ENCODE peak calls at places on chromosomes 7 and 10, in six cellular contexts. R is NB4, B is Peyer's patch, U is stomach, Y is A549, C is ovary. Q is an unnamed sample.

GRCh38 chr7:15780271-15780670 is 93.8 kb upstream of the MEOX2 start:
- DNase-seq in R (no peak), B (no peak), U (no peak), Y (no peak), C (no peak), Q (no peak)

GRCh38 chr10:129556316-129556715 is 89.3 kb downstream of the MGMT start:
- DNase-seq in R (no peak), B (no peak), U (no peak), Y (no peak), C (no peak), Q (no peak)

GRCh38 chr7:95141755-95142154 is 182.6 kb downstream of the PON1 start:
- DNase-seq in R (no peak), B (no peak), U (no peak), Y (no peak), C (no peak), Q (no peak)

GRCh38 chr7:134458341-134458805 is 527 bp downstream of the AKR1B1 start:
- DNase-seq in R (peak), B (peak), U (peak), Y (peak), C (peak), Q (no peak)

GRCh38 chr10:113131611-113132330 is 181.7 kb downstream of the TCF7L2 start:
- DNase-seq in R (no peak), B (no peak), U (no peak), Y (no peak), C (no peak), Q (peak)

GRCh38 chr7:108456845-108457540 is 757 bp upstream of the NRCAM start:
- DNase-seq in R (no peak), B (no peak), U (no peak), Y (no peak), C (no peak), Q (no peak)

GRCh38 chr7:83410989-83411591 is 237.8 kb downstream of the SEMA3E start:
- DNase-seq in R (peak), B (no peak), U (peak), Y (peak), C (no peak), Q (no peak)

GRCh38 chr7:45599851-45600706 is 25.9 kb downstream of the ADCY1 start:
- DNase-seq in R (no peak), B (no peak), U (peak), Y (no peak), C (no peak), Q (no peak)

GRCh38 chr10:110181911-110182310 is 25.5 kb upstream of the MXI1 start:
- DNase-seq in R (no peak), B (no peak), U (no peak), Y (no peak), C (no peak), Q (no peak)

GRCh38 chr7:133253522-133253882 is 624 bp downstream of the EXOC4 start:
- DNase-seq in R (peak), B (no peak), U (no peak), Y (no peak), C (no peak), Q (no peak)

DNA sequence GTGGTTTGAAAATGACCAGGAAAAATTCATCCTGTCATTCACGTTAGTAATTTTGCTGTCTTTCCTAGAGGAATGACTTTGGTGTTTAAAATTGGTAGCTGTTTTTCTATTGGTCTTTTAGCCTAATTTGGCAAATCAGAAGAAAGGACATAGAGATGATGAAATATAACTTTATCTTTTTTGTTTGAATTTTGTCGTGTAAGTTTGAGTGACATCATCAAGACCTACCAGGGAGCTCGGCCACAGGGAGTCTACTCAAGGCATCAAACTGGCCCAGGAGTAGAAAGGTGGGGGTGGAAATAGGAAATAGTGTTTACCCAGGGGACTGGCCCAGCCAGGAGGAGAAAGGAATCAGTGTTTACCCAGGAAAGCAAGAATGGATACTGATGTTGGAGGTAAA is 21.0 kb upstream of the TSPAN14 start:
- DNase-seq in R (no peak), B (no peak), U (no peak), Y (no peak), C (no peak), Q (no peak)
- TF ChIP-seq POLR2A in R (no peak), B (no peak), U (no peak), Y (no peak), C (no peak), Q (no peak)

GRCh38 chr7:105391429-105391828 is 2.7 kb upstream of the SRPK2 start:
- DNase-seq in R (no peak), B (no peak), U (no peak), Y (no peak), C (no peak), Q (no peak)

GRCh38 chr7:105389090-105389650 is 449 bp upstream of the SRPK2 start:
- DNase-seq in R (peak), B (peak), U (peak), Y (peak), C (peak), Q (peak)

GRCh38 chr7:105389889-105390288 is 1.2 kb upstream of the SRPK2 start:
- DNase-seq in R (no peak), B (no peak), U (no peak), Y (no peak), C (no peak), Q (no peak)

GRCh38 chr7:105387621-105388372 is 924 bp downstream of the SRPK2 start:
- DNase-seq in R (peak), B (peak), U (peak), Y (peak), C (peak), Q (peak)

GRCh38 chr7:105388373-105389089 is at the start of gene SRPK2:
- DNase-seq in R (peak), B (peak), U (peak), Y (peak), C (peak), Q (peak)
- TF ChIP-seq POLR2A in R (peak), B (no peak), U (no peak), Y (peak), C (peak), Q (peak)

GRCh38 chr7:5607958-5608656 is 173.4 kb downstream of the RNF216 start:
- DNase-seq in R (peak), B (no peak), U (no peak), Y (no peak), C (no peak), Q (no peak)
- TF ChIP-seq POLR2A in R (no peak), B (no peak), U (no peak), Y (no peak), C (no peak), Q (no peak)

GRCh38 chr7:50125766-50126165 is 32.7 kb upstream of the ZPBP start:
- DNase-seq in R (no peak), B (no peak), U (no peak), Y (no peak), C (no peak), Q (no peak)

GRCh38 chr7:50121269-50121668 is 28.2 kb upstream of the ZPBP start:
- DNase-seq in R (no peak), B (no peak), U (no peak), Y (no peak), C (no peak), Q (no peak)

DNA sequence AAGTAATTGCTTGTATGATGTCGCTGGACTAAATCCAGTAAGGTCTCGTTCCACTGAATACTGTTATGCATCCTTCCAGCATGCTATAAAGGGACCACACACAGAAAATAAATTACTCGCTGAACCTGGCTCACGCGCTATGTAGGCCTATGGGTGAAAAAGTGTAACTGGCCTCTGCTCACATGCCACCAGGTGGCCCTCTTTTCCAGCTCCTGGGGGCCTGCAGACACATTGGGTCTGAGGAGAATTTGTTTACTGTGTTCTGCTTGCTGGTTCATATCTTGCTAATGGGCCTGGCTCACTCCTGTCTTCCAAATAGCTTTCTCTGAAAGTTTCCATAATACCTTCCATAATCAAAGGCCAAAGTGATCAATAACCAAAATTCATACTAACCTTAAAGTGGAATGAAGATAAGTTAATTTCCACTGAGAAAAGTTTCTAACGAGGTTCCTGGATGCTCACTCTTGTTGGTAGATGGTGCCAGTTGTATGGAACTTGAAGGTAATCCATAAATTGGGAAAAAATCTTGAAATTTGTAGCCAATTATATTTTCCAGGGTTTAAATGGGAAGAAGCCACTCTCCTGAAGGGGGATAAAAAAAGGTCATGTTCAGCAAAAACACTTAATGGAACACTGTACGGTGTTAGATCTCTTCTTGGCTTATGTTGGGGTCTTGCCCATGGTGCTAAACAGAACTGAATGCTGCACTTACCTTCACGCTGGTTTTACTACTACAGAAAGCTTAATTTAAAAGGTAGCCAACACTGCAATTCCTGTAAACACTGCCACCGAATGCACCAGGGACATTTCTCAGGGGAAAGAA is 27.0 kb upstream of the ZPBP start:
- DNase-seq in R (peak), B (no peak), U (no peak), Y (no peak), C (no peak), Q (no peak)
- TF ChIP-seq POLR2A in R (no peak), B (no peak), U (no peak), Y (no peak), C (no peak), Q (no peak)

DNA sequence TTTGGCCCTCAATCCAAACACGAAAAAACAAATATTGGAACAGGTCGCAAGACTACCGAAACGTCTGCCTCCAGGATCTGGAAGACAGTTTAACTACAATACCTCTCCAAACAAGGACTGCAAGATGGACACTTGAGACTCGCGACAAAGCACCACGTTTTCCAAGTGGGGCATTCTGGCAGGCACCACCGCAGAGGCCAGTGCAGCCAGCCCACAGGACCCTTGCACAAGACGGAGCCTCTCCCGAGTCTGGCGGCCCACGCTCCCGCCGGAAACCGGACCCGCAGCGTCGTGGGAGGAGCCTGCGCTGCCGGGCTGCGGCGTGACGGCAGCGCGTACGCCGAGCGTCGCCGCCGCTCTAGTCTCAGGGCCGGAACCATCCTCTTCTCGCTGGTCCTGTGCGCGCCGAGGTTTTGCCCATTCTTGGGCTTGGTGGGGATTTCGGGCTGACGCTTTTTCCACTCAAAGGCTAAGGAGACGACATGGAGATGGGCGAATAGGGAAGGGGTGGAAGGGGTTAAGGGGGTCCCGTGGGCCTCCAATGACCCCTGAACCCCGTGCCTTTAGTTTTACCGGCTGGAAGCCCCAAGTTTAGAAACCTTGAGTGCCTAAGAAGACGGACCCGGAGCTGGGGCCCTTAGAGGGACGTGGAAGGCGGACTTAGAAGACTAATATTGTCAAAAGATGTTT is at the start of gene ORC5:
- DNase-seq in R (peak), B (peak), U (peak), Y (peak), C (peak), Q (peak)
- TF ChIP-seq POLR2A in R (peak), B (peak), U (no peak), Y (peak), C (peak), Q (peak)

Q was measured in H54.